ENCODE peak calls at places on chromosomes 16 and 17, in seven cellular contexts. F is EL, Z is GM23248, G is nephron progenitor cell, R is AG09319, S is fibroblast of the conjunctiva, W is adrenal gland. B is an unnamed sample.

GRCh38 chr17:1026599-1026975 is 29.7 kb downstream of the TIMM22 start:
- DNase-seq in F (no peak), Z (no peak), G (no peak), R (no peak), S (no peak), W (no peak), B (no peak)

GRCh38 chr17:2176484-2177175 is 121.7 kb downstream of the HIC1 start:
- DNase-seq in F (no peak), Z (no peak), G (no peak), R (no peak), S (no peak), W (no peak), B (no peak)

GRCh38 chr16:28596115-28596630 is 677 bp downstream of the SULT1A2 start:
- DNase-seq in F (no peak), Z (peak), G (no peak), R (no peak), S (no peak), W (no peak), B (no peak)

GRCh38 chr17:27878776-27879562 is 14.2 kb downstream of the LYRM9 start:
- DNase-seq in F (no peak), Z (no peak), G (no peak), R (no peak), S (no peak), W (peak), B (no peak)

GRCh38 chr16:16045879-16046278 is 96.5 kb downstream of the ABCC1 start:
- DNase-seq in F (no peak), Z (peak), G (peak), R (no peak), S (no peak), W (no peak), B (no peak)

GRCh38 chr17:6178959-6179358 is 108.8 kb downstream of the WSCD1 start:
- DNase-seq in F (no peak), Z (no peak), G (no peak), R (no peak), S (no peak), W (peak), B (no peak)

GRCh38 chr17:82266142-82266541 is 7.4 kb downstream of the CSNK1D start:
- DNase-seq in F (no peak), Z (no peak), G (no peak), R (no peak), S (no peak), W (no peak), B (no peak)

GRCh38 chr16:75580-76501 is 2.2 kb upstream of the MPG start:
- DNase-seq in F (peak), Z (peak), G (peak), R (peak), S (peak), W (peak), B (no peak)

GRCh38 chr16:89114159-89114981 is 20.7 kb downstream of the ACSF3 start:
- DNase-seq in F (peak), Z (no peak), G (no peak), R (no peak), S (no peak), W (no peak), B (no peak)

GRCh38 chr16:77059441-77059840 is 131.5 kb upstream of the MON1B start:
- DNase-seq in F (no peak), Z (no peak), G (no peak), R (no peak), S (no peak), W (peak), B (no peak)

B was measured in NCI-H1694.